ENCODE peak calls at places on chromosome 18, in four cellular contexts. F, J, S and G are unnamed samples.

GRCh38 chr18:31658670-31659573 is 25.5 kb downstream of the B4GALT6 start:
- DNase-seq in J (peak; percentile 89), S (no peak), F (no peak), G (no peak)

GRCh38 chr18:57901819-57902600 is 98.9 kb upstream of the ATP8B1 start:
- DNase-seq in F (no peak), J (no peak), S (peak; percentile 63), G (no peak)

GRCh38 chr18:45416168-45416567 is 199.1 kb upstream of the SLC14A2 start:
- DNase-seq in F (no peak), S (no peak), J (no peak), G (peak; percentile 57)

GRCh38 chr18:1914489-1914888 is 656.8 kb downstream of the METTL4 start:
- DNase-seq in S (peak; percentile 1), F (no peak), J (no peak), G (no peak)

GRCh38 chr18:25873833-25874232 is 216.6 kb downstream of the SS18 start:
- DNase-seq in S (no peak), F (no peak), J (no peak), G (no peak)

GRCh38 chr18:55856191-55856590 is 268.2 kb upstream of the TCF4 start:
- DNase-seq in J (no peak), S (no peak), F (no peak), G (no peak)

GRCh38 chr18:56815926-56816325 is 164.8 kb downstream of the WDR7 start:
- DNase-seq in F (no peak), J (no peak), S (peak; percentile 48), G (no peak)

GRCh38 chr18:26574958-26575864 is 26.9 kb upstream of the KCTD1 start:
- DNase-seq in J (no peak), F (no peak), S (peak; percentile 52), G (peak; percentile 50)

GRCh38 chr18:12327510-12328178 is 19.6 kb downstream of the TUBB6 start:
- DNase-seq in S (peak; percentile 69), F (peak; percentile 69), J (no peak), G (peak; percentile 82)

GRCh38 chr18:66013976-66014375 is 263.2 kb downstream of the CDH7 start:
- DNase-seq in J (no peak), S (no peak), F (no peak), G (no peak)

GRCh38 chr18:76672627-76673026 is 149.7 kb upstream of the ZNF236 start:
- DNase-seq in J (no peak), F (no peak), S (no peak), G (no peak)

GRCh38 chr18:64011513-64011912 is 41.6 kb downstream of the SERPINB8 start:
- DNase-seq in J (no peak), S (no peak), F (no peak), G (no peak)

GRCh38 chr18:7273301-7273911 is 42.5 kb downstream of the LRRC30 start:
- DNase-seq in S (no peak), J (no peak), F (no peak), G (no peak)

GRCh38 chr18:24112874-24113615 is 25.8 kb upstream of the CABYR start:
- DNase-seq in S (peak; percentile 87), J (no peak), F (no peak), G (no peak)
- TF ChIP-seq NFIC in S (no peak), J (no peak), F (no peak), G (no peak)

GRCh38 chr18:37483221-37483971 is 82.2 kb downstream of the CELF4 start:
- DNase-seq in F (peak; percentile 51), J (no peak), S (no peak), G (no peak)

GRCh38 chr18:37486848-37487247 is 78.8 kb downstream of the CELF4 start:
- DNase-seq in F (no peak), S (no peak), J (no peak), G (no peak)

GRCh38 chr18:37483984-37484892 is 81.4 kb downstream of the CELF4 start:
- DNase-seq in F (no peak), S (no peak), J (no peak), G (no peak)

GRCh38 chr18:37487400-37487831 is 78.2 kb downstream of the CELF4 start:
- DNase-seq in J (no peak), F (no peak), S (no peak), G (peak; percentile 56)

DNA sequence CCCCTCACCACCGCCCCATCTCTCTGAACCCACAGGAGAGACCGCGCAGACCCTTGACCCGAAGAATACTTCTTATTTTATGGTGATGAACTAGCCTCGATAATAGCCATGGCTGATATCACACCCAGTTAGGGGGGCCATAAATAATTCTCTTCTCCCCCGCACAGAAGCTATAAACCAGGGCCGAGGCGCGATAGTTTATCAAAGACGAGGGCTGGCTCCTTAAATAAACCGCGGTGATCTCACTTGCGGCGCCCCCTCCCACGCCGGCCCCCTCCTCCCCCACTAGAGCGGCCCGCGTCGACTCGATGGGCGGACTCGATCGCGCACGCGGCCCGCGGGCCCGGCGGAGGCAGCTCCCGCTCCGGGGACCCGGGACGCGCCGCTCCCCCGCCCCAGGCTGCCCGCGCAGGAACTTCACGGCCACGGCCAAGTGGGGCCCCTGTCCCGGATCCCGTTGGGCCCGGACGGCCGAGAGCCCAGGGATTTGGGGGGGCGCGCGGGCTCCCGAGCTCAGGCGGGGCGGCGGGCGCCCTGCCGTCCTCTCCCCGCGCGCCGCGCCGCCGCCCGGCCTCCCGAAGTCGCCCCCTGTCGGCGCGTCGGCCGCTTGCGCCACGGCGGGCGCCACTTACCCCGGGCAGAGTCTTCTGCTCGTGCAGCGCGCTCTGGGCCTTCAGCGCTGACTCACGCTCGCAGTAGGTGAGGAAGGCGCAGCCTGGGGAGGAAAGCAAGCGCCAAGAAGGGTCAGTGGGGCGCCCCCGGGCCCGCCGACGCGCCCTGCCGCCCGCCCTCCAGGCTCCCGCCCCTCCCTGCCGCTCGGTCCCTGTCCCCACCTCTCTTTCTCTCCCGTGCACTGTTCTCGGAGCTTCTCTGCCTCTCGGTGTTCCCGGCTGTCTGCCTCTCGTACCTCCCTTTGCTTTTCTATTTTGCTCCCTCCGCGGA is 80.4 kb downstream of the CELF4 start:
- DNase-seq in S (no peak), F (peak; percentile 83), J (no peak), G (no peak)
- TF ChIP-seq SIN3A in S (no peak), F (no peak), J (no peak), G (no peak)

DNA sequence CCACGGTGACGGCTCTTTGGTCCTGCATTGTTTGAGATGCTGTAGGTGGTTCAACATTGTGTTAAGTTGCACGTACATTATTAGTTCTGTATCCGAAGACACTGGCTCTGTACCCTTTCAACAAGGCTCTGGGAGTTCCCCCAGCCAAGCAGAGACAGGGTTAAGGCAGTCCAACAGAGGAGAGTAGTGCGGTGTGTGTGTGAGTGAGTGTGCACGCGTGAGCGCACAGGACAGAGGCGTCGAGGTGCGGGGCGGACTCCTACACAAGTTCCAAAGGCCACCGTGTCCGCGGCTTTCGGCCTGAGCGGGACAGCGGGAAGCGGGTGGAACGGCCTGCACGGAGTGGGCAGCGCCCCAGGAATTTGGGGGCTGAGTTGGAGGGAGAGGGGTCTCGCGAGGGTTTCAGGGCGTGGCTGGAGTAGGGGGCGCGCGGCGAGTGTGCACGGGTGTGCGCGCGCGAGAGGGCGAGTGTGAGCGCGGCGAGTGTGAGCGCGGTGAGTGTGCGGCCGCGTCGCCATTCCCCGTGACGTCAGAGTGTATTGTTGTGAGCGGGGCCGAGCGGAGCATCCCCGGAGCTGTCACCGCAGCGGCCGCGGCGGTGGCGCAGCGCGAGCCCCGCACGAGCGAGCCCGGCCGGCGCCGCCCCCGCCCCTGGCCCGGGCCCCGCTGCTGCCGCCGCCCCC is at the start of gene ASXL3:
- DNase-seq in S (no peak), F (no peak), J (no peak), G (peak; percentile 91)
- TF ChIP-seq NFIC in S (no peak), F (no peak), J (no peak), G (no peak)

GRCh38 chr18:48843162-48843561 is 107.6 kb downstream of the SMAD7 start:
- DNase-seq in J (no peak), S (no peak), F (no peak), G (no peak)

GRCh38 chr18:48842259-48843061 is 108.3 kb downstream of the SMAD7 start:
- DNase-seq in J (no peak), F (peak; percentile 22), S (no peak), G (no peak)

GRCh38 chr18:48840491-48840877 is 110.3 kb downstream of the SMAD7 start:
- DNase-seq in J (no peak), S (no peak), F (no peak), G (no peak)

GRCh38 chr18:48839819-48840490 is 110.8 kb downstream of the SMAD7 start:
- DNase-seq in S (no peak), F (no peak), J (no peak), G (no peak)

DNA sequence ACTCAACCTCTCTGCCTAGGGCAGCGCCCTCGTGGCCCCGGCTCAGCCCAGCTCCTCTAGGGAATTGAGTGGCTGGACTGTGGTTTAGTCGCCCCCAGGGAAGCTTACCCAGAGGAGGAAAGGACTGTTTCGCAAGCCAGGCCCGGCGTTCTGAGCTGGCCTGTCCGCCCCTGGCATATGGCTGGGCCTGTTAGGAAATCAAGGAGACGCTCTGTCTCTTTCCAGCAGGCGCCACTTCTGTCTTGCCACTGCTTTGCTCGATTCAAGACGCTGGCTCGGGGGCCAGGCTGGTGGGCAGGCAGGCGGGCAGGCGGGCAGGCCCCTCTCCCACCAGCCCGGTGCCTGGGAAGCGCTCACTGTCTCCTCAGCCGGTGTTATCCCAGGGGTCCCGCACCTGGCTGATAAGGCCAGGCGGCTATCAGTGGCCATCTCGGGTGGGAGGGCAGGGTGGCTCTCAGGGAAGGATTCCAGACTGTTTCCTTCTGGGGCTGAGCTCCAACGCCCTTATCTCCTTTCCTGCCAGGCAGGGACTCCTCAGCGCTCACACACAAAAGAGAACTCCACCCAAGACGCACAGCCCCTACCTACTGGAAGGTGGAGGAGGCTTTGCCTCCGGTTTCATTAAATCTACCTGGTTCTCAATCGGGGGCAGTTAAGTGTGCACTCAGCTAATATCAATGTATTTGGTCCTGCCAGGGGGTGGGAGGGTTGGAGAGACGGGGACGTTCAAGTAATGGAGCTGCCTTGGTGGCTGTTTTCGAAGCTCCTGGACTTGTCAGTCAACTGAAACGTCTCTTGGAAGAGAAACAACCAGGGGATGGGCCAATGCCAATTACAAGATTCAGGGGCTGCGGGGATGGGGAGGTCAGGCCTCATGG is 109.1 kb downstream of the SMAD7 start:
- DNase-seq in F (peak; percentile 60), J (no peak), S (peak; percentile 27), G (peak; percentile 77)
- TF ChIP-seq SIN3A in F (no peak), J (no peak), S (no peak), G (no peak)

DNA sequence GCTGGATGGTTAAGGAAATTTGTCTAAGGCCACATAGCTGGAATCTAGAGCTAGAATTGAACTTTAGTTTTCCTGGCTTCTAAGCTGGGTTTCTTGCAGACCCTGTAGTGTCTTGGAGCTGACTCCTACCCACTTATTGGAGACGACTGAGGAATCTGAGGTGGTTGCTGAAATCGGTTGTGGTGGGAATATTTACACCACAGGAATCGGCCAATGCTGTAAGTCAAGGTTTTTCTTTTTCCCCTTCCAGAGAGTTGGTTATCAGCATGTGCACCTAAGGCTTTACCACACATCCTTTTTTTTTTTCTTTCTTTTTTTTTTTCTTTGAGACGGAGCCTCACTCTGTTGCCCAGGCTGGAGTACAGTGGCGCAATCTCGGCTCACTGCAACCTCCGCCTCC is 9.3 kb downstream of the CABLES1 start:
- DNase-seq in F (no peak), J (no peak), S (no peak), G (no peak)
- TF ChIP-seq NFIC in F (no peak), J (no peak), S (no peak), G (no peak)

GRCh38 chr18:13338318-13338717 is 119.8 kb downstream of the LDLRAD4 start:
- DNase-seq in S (peak; percentile 88), F (no peak), J (no peak), G (no peak)
- TF ChIP-seq SIN3A in S (peak; percentile 45), F (no peak), J (no peak), G (no peak)